ENCODE peak calls at places on chromosomes 7 and 10, in eight cellular contexts. One of them, this sample, is unnamed.

GRCh38 chr10:13627459-13628310 is 40.9 kb downstream of the PRPF18 start:
- DNase-seq in ovary: no peak
- DNase-seq in IMR-90: no peak
- DNase-seq in sigmoid colon: no peak
- DNase-seq in upper lobe of left lung: no peak
- DNase-seq in uterus: no peak
- DNase-seq in esophagus muscularis mucosa: no peak
- DNase-seq in HCT116: no peak
- DNase-seq in this sample: no peak

GRCh38 chr7:20201380-20201779 is 15.8 kb downstream of the MACC1 start:
- DNase-seq in sigmoid colon: no peak
- DNase-seq in IMR-90: no peak
- DNase-seq in ovary: no peak
- DNase-seq in HCT116: no peak
- DNase-seq in uterus: no peak
- DNase-seq in esophagus muscularis mucosa: no peak
- DNase-seq in upper lobe of left lung: peak
- DNase-seq in this sample: no peak

GRCh38 chr7:12749746-12750145 is 62.3 kb downstream of the ARL4A start:
- DNase-seq in upper lobe of left lung: no peak
- DNase-seq in HCT116: no peak
- DNase-seq in ovary: no peak
- DNase-seq in esophagus muscularis mucosa: no peak
- DNase-seq in sigmoid colon: no peak
- DNase-seq in uterus: no peak
- DNase-seq in IMR-90: no peak
- DNase-seq in this sample: no peak

GRCh38 chr7:131284702-131285419 is 42.8 kb upstream of the MKLN1 start:
- DNase-seq in upper lobe of left lung: no peak
- DNase-seq in sigmoid colon: peak
- DNase-seq in IMR-90: no peak
- DNase-seq in HCT116: no peak
- DNase-seq in ovary: peak
- DNase-seq in esophagus muscularis mucosa: no peak
- DNase-seq in uterus: peak
- DNase-seq in this sample: peak

GRCh38 chr10:7184660-7185366 is 226.0 kb downstream of the SFMBT2 start:
- DNase-seq in upper lobe of left lung: peak
- DNase-seq in IMR-90: no peak
- DNase-seq in sigmoid colon: no peak
- DNase-seq in HCT116: no peak
- DNase-seq in ovary: no peak
- DNase-seq in esophagus muscularis mucosa: no peak
- DNase-seq in uterus: no peak
- DNase-seq in this sample: no peak

GRCh38 chr10:100972904-100973535 is 3.7 kb downstream of the SEMA4G start:
- DNase-seq in ovary: no peak
- DNase-seq in upper lobe of left lung: no peak
- DNase-seq in sigmoid colon: peak
- DNase-seq in esophagus muscularis mucosa: no peak
- DNase-seq in uterus: no peak
- DNase-seq in IMR-90: no peak
- DNase-seq in HCT116: no peak
- DNase-seq in this sample: no peak

GRCh38 chr7:144747961-144748360 is 87.9 kb downstream of the TPK1 start:
- DNase-seq in esophagus muscularis mucosa: no peak
- DNase-seq in IMR-90: no peak
- DNase-seq in ovary: no peak
- DNase-seq in upper lobe of left lung: no peak
- DNase-seq in sigmoid colon: no peak
- DNase-seq in HCT116: no peak
- DNase-seq in uterus: no peak
- DNase-seq in this sample: no peak

GRCh38 chr10:46220872-46221538 is 65.8 kb upstream of the ANTXRL start:
- DNase-seq in upper lobe of left lung: no peak
- DNase-seq in sigmoid colon: no peak
- DNase-seq in HCT116: no peak
- DNase-seq in ovary: no peak
- DNase-seq in uterus: no peak
- DNase-seq in IMR-90: no peak
- DNase-seq in esophagus muscularis mucosa: peak
- DNase-seq in this sample: peak

GRCh38 chr7:75756340-75757297 is 15.4 kb downstream of the CCL26 start:
- DNase-seq in upper lobe of left lung: no peak
- DNase-seq in HCT116: peak
- DNase-seq in esophagus muscularis mucosa: no peak
- DNase-seq in IMR-90: peak
- DNase-seq in uterus: no peak
- DNase-seq in sigmoid colon: no peak
- DNase-seq in ovary: no peak
- DNase-seq in this sample: no peak

DNA sequence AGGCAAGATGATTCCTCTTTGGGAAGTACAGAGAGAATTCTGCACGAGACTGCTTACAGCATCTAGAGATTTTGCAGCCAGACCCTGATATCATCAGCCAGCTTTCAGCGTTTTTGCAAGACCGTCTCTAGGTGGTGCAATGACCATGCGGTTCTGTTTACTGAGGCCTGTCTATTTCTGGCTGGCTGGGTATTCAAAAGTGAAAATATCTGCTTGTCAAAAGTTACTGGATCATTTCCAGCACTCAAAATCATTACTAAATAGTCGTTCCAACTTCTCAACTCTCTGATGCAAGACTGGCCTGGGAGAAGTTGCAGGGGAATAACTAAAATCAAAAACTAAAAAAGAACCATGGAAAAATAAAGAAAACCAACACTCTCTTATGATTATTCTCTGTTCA is 240.1 kb downstream of the ELMO1 start:
- DNase-seq in ovary: peak
- DNase-seq in sigmoid colon: peak
- DNase-seq in HCT116: peak
- DNase-seq in upper lobe of left lung: peak
- DNase-seq in IMR-90: peak
- DNase-seq in esophagus muscularis mucosa: peak
- DNase-seq in uterus: peak
- DNase-seq in this sample: no peak
- TF ChIP-seq CTCF in ovary: peak
- TF ChIP-seq CTCF in sigmoid colon: peak
- TF ChIP-seq CTCF in HCT116: peak
- TF ChIP-seq CTCF in upper lobe of left lung: no peak
- TF ChIP-seq CTCF in IMR-90: peak
- TF ChIP-seq CTCF in esophagus muscularis mucosa: peak
- TF ChIP-seq CTCF in uterus: peak
- TF ChIP-seq CTCF in this sample: no peak

DNA sequence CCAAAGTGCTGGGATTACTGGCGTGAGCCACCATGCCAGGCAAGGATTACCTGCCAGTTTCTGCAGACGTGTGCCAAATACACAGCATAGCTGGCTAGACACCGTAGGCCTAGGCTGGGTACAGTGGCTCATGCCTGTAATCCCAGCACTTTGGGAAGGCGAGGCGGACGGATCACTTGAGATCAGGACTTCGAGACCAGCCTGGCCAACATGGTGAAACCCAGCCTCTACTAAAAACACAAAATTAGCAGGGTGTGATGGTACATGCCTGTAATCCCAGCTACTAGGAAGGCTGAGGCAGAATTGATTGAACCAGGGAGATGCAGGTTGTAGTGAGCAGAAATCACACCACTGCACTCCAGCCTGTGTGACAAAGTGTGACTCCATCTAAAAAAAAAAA is 868 bp downstream of the RFC2 start:
- DNase-seq in esophagus muscularis mucosa: no peak
- DNase-seq in IMR-90: no peak
- DNase-seq in ovary: no peak
- DNase-seq in uterus: no peak
- DNase-seq in HCT116: no peak
- DNase-seq in upper lobe of left lung: no peak
- DNase-seq in sigmoid colon: no peak
- DNase-seq in this sample: no peak
- TF ChIP-seq POLR2A in esophagus muscularis mucosa: no peak
- TF ChIP-seq POLR2A in IMR-90: no peak
- TF ChIP-seq POLR2A in ovary: no peak
- TF ChIP-seq POLR2A in uterus: no peak
- TF ChIP-seq POLR2A in HCT116: no peak
- TF ChIP-seq POLR2A in upper lobe of left lung: no peak
- TF ChIP-seq POLR2A in sigmoid colon: no peak
- TF ChIP-seq POLR2A in this sample: no peak

DNA sequence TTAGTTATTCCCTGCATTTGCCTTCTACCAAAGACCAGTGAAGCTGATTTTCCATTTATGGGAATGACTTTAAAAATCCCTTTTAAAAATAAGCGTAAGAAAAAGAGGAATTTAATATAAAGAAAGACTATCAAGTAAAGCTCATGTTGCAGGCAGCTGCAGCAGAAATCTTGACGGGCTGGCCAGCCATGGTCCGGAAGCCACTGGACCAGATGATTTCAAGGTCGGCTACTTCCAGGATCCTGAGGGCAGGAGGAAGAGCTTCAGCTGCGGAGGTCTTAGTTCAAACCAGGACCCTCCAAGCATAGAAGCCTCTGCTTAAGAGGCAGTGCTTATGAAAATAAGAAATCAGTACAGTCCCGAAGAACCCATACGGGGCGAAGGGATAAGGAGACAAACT is 220.2 kb upstream of the CELF2 start:
- DNase-seq in ovary: peak
- DNase-seq in upper lobe of left lung: no peak
- DNase-seq in IMR-90: no peak
- DNase-seq in esophagus muscularis mucosa: no peak
- DNase-seq in sigmoid colon: no peak
- DNase-seq in uterus: no peak
- DNase-seq in HCT116: no peak
- DNase-seq in this sample: no peak
- H3K4me3 ChIP-seq in ovary: peak
- H3K4me3 ChIP-seq in upper lobe of left lung: peak
- H3K4me3 ChIP-seq in IMR-90: no peak
- H3K4me3 ChIP-seq in esophagus muscularis mucosa: peak
- H3K4me3 ChIP-seq in sigmoid colon: peak
- H3K4me3 ChIP-seq in uterus: peak
- H3K4me3 ChIP-seq in HCT116: no peak
- H3K4me3 ChIP-seq in this sample: no peak

GRCh38 chr7:50657912-50658311 is 92.7 kb upstream of the DDC start:
- DNase-seq in upper lobe of left lung: no peak
- DNase-seq in sigmoid colon: no peak
- DNase-seq in IMR-90: no peak
- DNase-seq in HCT116: no peak
- DNase-seq in ovary: no peak
- DNase-seq in uterus: no peak
- DNase-seq in esophagus muscularis mucosa: no peak
- DNase-seq in this sample: no peak

GRCh38 chr7:50655490-50655889 is 90.3 kb upstream of the DDC start:
- DNase-seq in IMR-90: no peak
- DNase-seq in HCT116: no peak
- DNase-seq in uterus: no peak
- DNase-seq in sigmoid colon: no peak
- DNase-seq in ovary: peak
- DNase-seq in esophagus muscularis mucosa: no peak
- DNase-seq in upper lobe of left lung: no peak
- DNase-seq in this sample: peak

GRCh38 chr7:50656141-50656895 is 91.1 kb upstream of the DDC start:
- DNase-seq in upper lobe of left lung: no peak
- DNase-seq in esophagus muscularis mucosa: no peak
- DNase-seq in IMR-90: no peak
- DNase-seq in sigmoid colon: peak
- DNase-seq in ovary: no peak
- DNase-seq in HCT116: no peak
- DNase-seq in uterus: no peak
- DNase-seq in this sample: peak

GRCh38 chr7:50658696-50659095 is 93.5 kb upstream of the DDC start:
- DNase-seq in sigmoid colon: no peak
- DNase-seq in IMR-90: no peak
- DNase-seq in esophagus muscularis mucosa: no peak
- DNase-seq in upper lobe of left lung: no peak
- DNase-seq in HCT116: no peak
- DNase-seq in uterus: peak
- DNase-seq in ovary: no peak
- DNase-seq in this sample: peak

GRCh38 chr7:50657341-50657873 is 92.2 kb upstream of the DDC start:
- DNase-seq in uterus: peak
- DNase-seq in ovary: peak
- DNase-seq in IMR-90: peak
- DNase-seq in esophagus muscularis mucosa: no peak
- DNase-seq in sigmoid colon: peak
- DNase-seq in HCT116: no peak
- DNase-seq in upper lobe of left lung: no peak
- DNase-seq in this sample: peak
- TF ChIP-seq CTCF in uterus: peak
- TF ChIP-seq CTCF in ovary: peak
- TF ChIP-seq CTCF in IMR-90: no peak
- TF ChIP-seq CTCF in esophagus muscularis mucosa: no peak
- TF ChIP-seq CTCF in sigmoid colon: no peak
- TF ChIP-seq CTCF in HCT116: no peak
- TF ChIP-seq CTCF in upper lobe of left lung: no peak
- TF ChIP-seq CTCF in this sample: no peak

DNA sequence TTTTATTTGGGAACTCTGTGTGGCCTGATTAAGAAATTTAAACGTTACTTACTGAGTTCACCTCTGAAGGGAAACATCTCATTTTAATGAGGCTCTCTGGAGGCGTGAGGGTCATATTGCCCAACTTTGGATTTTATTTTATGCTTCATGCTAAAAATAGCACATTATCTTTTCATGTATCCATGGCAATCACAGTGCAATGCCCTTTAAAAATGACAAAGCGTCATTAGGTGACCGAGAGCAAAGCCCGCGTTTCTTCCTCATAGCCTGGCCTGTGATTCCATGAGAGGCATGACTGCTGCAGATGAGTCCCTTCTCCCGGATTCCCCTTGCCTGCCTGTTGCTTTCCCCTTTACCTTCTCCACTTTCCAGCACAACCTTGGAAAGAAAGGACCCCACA is 98.0 kb upstream of the PITRM1 start:
- DNase-seq in esophagus muscularis mucosa: no peak
- DNase-seq in uterus: no peak
- DNase-seq in sigmoid colon: no peak
- DNase-seq in upper lobe of left lung: no peak
- DNase-seq in HCT116: no peak
- DNase-seq in ovary: no peak
- DNase-seq in IMR-90: no peak
- DNase-seq in this sample: no peak
- TF ChIP-seq POLR2A in esophagus muscularis mucosa: no peak
- TF ChIP-seq POLR2A in uterus: no peak
- TF ChIP-seq POLR2A in sigmoid colon: no peak
- TF ChIP-seq POLR2A in upper lobe of left lung: no peak
- TF ChIP-seq POLR2A in HCT116: no peak
- TF ChIP-seq POLR2A in ovary: no peak
- TF ChIP-seq POLR2A in IMR-90: no peak
- TF ChIP-seq POLR2A in this sample: no peak